ENCODE peak calls at places on chromosomes 7 and 10, in six cellular contexts. One of them, this sample, is unnamed.

GRCh38 chr10:105729428-105729827 is 1088.3 kb downstream of the SORCS3 start:
- DNase-seq in IMR-90: no peak
- DNase-seq in GM12878: no peak
- DNase-seq in HEK293T: no peak
- DNase-seq in A549: no peak
- DNase-seq in K562: no peak
- DNase-seq in this sample: no peak

GRCh38 chr7:43039346-43039745 is 73.1 kb upstream of the HECW1 start:
- DNase-seq in IMR-90: no peak
- DNase-seq in GM12878: no peak
- DNase-seq in HEK293T: no peak
- DNase-seq in A549: no peak
- DNase-seq in K562: no peak
- DNase-seq in this sample: no peak

GRCh38 chr10:34181545-34182300 is 633.4 kb downstream of the PARD3 start:
- DNase-seq in IMR-90: peak; percentile 70
- DNase-seq in GM12878: no peak
- DNase-seq in HEK293T: no peak
- DNase-seq in A549: no peak
- DNase-seq in K562: no peak
- DNase-seq in this sample: no peak

GRCh38 chr7:150998341-150998740 is 7.5 kb downstream of the NOS3 start:
- DNase-seq in IMR-90: no peak
- DNase-seq in GM12878: no peak
- DNase-seq in HEK293T: no peak
- DNase-seq in A549: no peak
- DNase-seq in K562: no peak
- DNase-seq in this sample: no peak

GRCh38 chr10:71920540-71921318 is 43.5 kb upstream of the CHST3 start:
- DNase-seq in IMR-90: no peak
- DNase-seq in GM12878: no peak
- DNase-seq in HEK293T: no peak
- DNase-seq in A549: no peak
- DNase-seq in K562: peak; percentile 84
- DNase-seq in this sample: no peak

GRCh38 chr10:112741830-112742402 is 208.1 kb upstream of the TCF7L2 start:
- DNase-seq in IMR-90: no peak
- DNase-seq in GM12878: no peak
- DNase-seq in HEK293T: no peak
- DNase-seq in A549: no peak
- DNase-seq in K562: no peak
- DNase-seq in this sample: peak; percentile 76

GRCh38 chr7:127652333-127653248 is 597 bp downstream of the SND1 start:
- DNase-seq in IMR-90: peak; percentile 62
- DNase-seq in GM12878: no peak
- DNase-seq in HEK293T: no peak
- DNase-seq in A549: peak; percentile 17
- DNase-seq in K562: peak; percentile 73
- DNase-seq in this sample: no peak

GRCh38 chr7:139541600-139542307 is 18.3 kb downstream of the CLEC2L start:
- DNase-seq in IMR-90: no peak
- DNase-seq in GM12878: no peak
- DNase-seq in HEK293T: no peak
- DNase-seq in A549: no peak
- DNase-seq in K562: no peak
- DNase-seq in this sample: no peak

GRCh38 chr7:69597278-69598076 is 798 bp upstream of the AUTS2 start:
- DNase-seq in IMR-90: no peak
- DNase-seq in GM12878: no peak
- DNase-seq in HEK293T: peak; percentile 42
- DNase-seq in A549: peak; percentile 29
- DNase-seq in K562: no peak
- DNase-seq in this sample: no peak

GRCh38 chr10:7146189-7146588 is 264.6 kb downstream of the SFMBT2 start:
- DNase-seq in IMR-90: no peak
- DNase-seq in GM12878: no peak
- DNase-seq in HEK293T: no peak
- DNase-seq in A549: no peak
- DNase-seq in K562: no peak
- DNase-seq in this sample: no peak

GRCh38 chr7:15555385-15555859 is 6.4 kb downstream of the AGMO start:
- DNase-seq in IMR-90: peak; percentile 23
- DNase-seq in GM12878: no peak
- DNase-seq in HEK293T: no peak
- DNase-seq in A549: no peak
- DNase-seq in K562: no peak
- DNase-seq in this sample: peak; percentile 3

GRCh38 chr10:107409517-107409916 is 245.0 kb upstream of the SORCS1 start:
- DNase-seq in IMR-90: peak; percentile 0
- DNase-seq in GM12878: no peak
- DNase-seq in HEK293T: no peak
- DNase-seq in A549: no peak
- DNase-seq in K562: no peak
- DNase-seq in this sample: no peak

GRCh38 chr7:1505731-1506550 is 1.8 kb upstream of the INTS1 start:
- DNase-seq in IMR-90: no peak
- DNase-seq in GM12878: no peak
- DNase-seq in HEK293T: no peak
- DNase-seq in A549: no peak
- DNase-seq in K562: peak; percentile 38
- DNase-seq in this sample: no peak

GRCh38 chr7:91915401-91916067 is 25.1 kb upstream of the AKAP9 start:
- DNase-seq in IMR-90: peak; percentile 36
- DNase-seq in GM12878: no peak
- DNase-seq in HEK293T: no peak
- DNase-seq in A549: no peak
- DNase-seq in K562: no peak
- DNase-seq in this sample: no peak

GRCh38 chr7:100370746-100371145 is 2.5 kb upstream of the PILRA start:
- DNase-seq in IMR-90: no peak
- DNase-seq in GM12878: no peak
- DNase-seq in HEK293T: no peak
- DNase-seq in A549: no peak
- DNase-seq in K562: no peak
- DNase-seq in this sample: no peak

GRCh38 chr7:79272066-79272669 is 181.3 kb downstream of the MAGI2 start:
- DNase-seq in IMR-90: peak; percentile 70
- DNase-seq in GM12878: no peak
- DNase-seq in HEK293T: peak; percentile 27
- DNase-seq in A549: peak; percentile 18
- DNase-seq in K562: peak; percentile 17
- DNase-seq in this sample: peak; percentile 30

GRCh38 chr7:17401806-17402627 is 103.6 kb downstream of the AHR start:
- DNase-seq in IMR-90: no peak
- DNase-seq in GM12878: peak; percentile 78
- DNase-seq in HEK293T: no peak
- DNase-seq in A549: no peak
- DNase-seq in K562: no peak
- DNase-seq in this sample: no peak

GRCh38 chr10:58813573-58813972 is 300.9 kb downstream of the BICC1 start:
- DNase-seq in IMR-90: no peak
- DNase-seq in GM12878: no peak
- DNase-seq in HEK293T: no peak
- DNase-seq in A549: no peak
- DNase-seq in K562: no peak
- DNase-seq in this sample: peak; percentile 73

GRCh38 chr7:20562461-20562860 is 53.0 kb upstream of the ABCB5 start:
- DNase-seq in IMR-90: no peak
- DNase-seq in GM12878: no peak
- DNase-seq in HEK293T: no peak
- DNase-seq in A549: no peak
- DNase-seq in K562: no peak
- DNase-seq in this sample: no peak

GRCh38 chr7:133255461-133255860 is 2.6 kb downstream of the EXOC4 start:
- DNase-seq in IMR-90: peak; percentile 28
- DNase-seq in GM12878: no peak
- DNase-seq in HEK293T: no peak
- DNase-seq in A549: no peak
- DNase-seq in K562: no peak
- DNase-seq in this sample: no peak

GRCh38 chr10:113853577-113854018 is 284 bp downstream of the DCLRE1A start:
- DNase-seq in IMR-90: peak; percentile 6
- DNase-seq in GM12878: no peak
- DNase-seq in HEK293T: no peak
- DNase-seq in A549: no peak
- DNase-seq in K562: no peak
- DNase-seq in this sample: no peak

GRCh38 chr7:30470783-30471182 is 7.8 kb downstream of the NOD1 start:
- DNase-seq in IMR-90: peak; percentile 88
- DNase-seq in GM12878: no peak
- DNase-seq in HEK293T: no peak
- DNase-seq in A549: no peak
- DNase-seq in K562: peak; percentile 55
- DNase-seq in this sample: no peak

GRCh38 chr7:105662998-105663397 is 81.7 kb upstream of the EFCAB10 start:
- DNase-seq in IMR-90: no peak
- DNase-seq in GM12878: no peak
- DNase-seq in HEK293T: no peak
- DNase-seq in A549: no peak
- DNase-seq in K562: no peak
- DNase-seq in this sample: no peak

GRCh38 chr7:20561908-20562307 is 53.6 kb upstream of the ABCB5 start:
- DNase-seq in IMR-90: no peak
- DNase-seq in GM12878: no peak
- DNase-seq in HEK293T: no peak
- DNase-seq in A549: no peak
- DNase-seq in K562: no peak
- DNase-seq in this sample: no peak

DNA sequence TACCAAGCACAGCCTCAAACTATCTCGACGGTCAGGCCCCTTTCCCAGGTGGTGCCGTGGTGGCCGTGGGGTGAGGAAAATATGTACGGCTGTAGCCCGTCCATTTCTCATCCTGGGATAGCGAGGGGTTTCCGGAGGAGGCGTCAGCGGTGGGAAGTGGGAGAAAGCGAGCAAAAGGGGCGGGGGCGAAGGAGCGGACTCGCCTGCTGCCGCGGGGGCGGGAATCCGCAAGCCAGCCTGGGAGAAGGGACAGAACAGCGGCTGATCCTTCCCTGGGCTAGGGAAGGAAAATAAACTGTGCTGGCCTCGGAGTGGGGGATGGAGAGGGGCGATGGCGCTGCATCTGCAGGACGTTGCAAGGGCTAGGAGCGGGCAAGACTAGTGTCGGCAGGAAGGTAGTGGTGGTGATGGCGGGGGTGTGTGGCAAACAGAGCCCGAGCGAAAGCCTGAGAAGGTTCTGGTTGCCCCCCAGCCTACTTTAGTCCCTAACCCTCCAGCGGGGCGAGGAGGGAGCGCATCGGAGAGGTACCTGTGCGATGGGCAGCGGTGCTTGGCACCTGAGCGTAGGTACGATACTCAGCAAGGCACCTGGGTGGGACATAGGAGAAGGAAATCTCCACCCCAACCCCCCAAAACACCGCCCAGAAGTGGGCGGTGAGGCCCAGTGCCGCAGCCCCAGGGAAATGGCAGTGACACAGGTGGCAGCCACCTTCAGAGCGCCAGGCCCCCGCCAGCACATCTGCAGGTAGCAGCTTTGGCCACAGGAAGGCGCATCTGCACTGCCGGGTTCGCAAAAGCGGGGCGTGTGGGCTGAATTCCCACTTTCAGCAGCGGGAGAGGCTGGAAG is 49.9 kb upstream of the STEAP1B start:
- DNase-seq in IMR-90: peak; percentile 7
- DNase-seq in GM12878: no peak
- DNase-seq in HEK293T: no peak
- DNase-seq in A549: no peak
- DNase-seq in K562: no peak
- DNase-seq in this sample: peak; percentile 7
- TF ChIP-seq BHLHE40 in IMR-90: no peak
- TF ChIP-seq BHLHE40 in GM12878: no peak
- TF ChIP-seq BHLHE40 in HEK293T: no peak
- TF ChIP-seq BHLHE40 in A549: no peak
- TF ChIP-seq BHLHE40 in K562: no peak
- TF ChIP-seq BHLHE40 in this sample: no peak

GRCh38 chr10:78963074-78964034 is 105.4 kb upstream of the ZMIZ1 start:
- DNase-seq in IMR-90: no peak
- DNase-seq in GM12878: no peak
- DNase-seq in HEK293T: no peak
- DNase-seq in A549: no peak
- DNase-seq in K562: no peak
- DNase-seq in this sample: no peak

GRCh38 chr10:78964274-78964951 is 104.4 kb upstream of the ZMIZ1 start:
- DNase-seq in IMR-90: no peak
- DNase-seq in GM12878: no peak
- DNase-seq in HEK293T: no peak
- DNase-seq in A549: no peak
- DNase-seq in K562: no peak
- DNase-seq in this sample: no peak

GRCh38 chr10:78966844-78967488 is 101.8 kb upstream of the ZMIZ1 start:
- DNase-seq in IMR-90: no peak
- DNase-seq in GM12878: no peak
- DNase-seq in HEK293T: no peak
- DNase-seq in A549: no peak
- DNase-seq in K562: no peak
- DNase-seq in this sample: no peak

GRCh38 chr10:78966182-78966787 is 102.5 kb upstream of the ZMIZ1 start:
- DNase-seq in IMR-90: no peak
- DNase-seq in GM12878: no peak
- DNase-seq in HEK293T: no peak
- DNase-seq in A549: no peak
- DNase-seq in K562: no peak
- DNase-seq in this sample: no peak

GRCh38 chr10:78964952-78965633 is 103.7 kb upstream of the ZMIZ1 start:
- DNase-seq in IMR-90: peak; percentile 60
- DNase-seq in GM12878: no peak
- DNase-seq in HEK293T: no peak
- DNase-seq in A549: peak; percentile 63
- DNase-seq in K562: peak; percentile 56
- DNase-seq in this sample: peak; percentile 94
- TF ChIP-seq BHLHE40 in IMR-90: peak; percentile 20
- TF ChIP-seq BHLHE40 in GM12878: no peak
- TF ChIP-seq BHLHE40 in HEK293T: no peak
- TF ChIP-seq BHLHE40 in A549: no peak
- TF ChIP-seq BHLHE40 in K562: no peak
- TF ChIP-seq BHLHE40 in this sample: peak; percentile 43

GRCh38 chr10:126013489-126014281 is 117.3 kb downstream of the FANK1 start:
- DNase-seq in IMR-90: peak; percentile 96
- DNase-seq in GM12878: no peak
- DNase-seq in HEK293T: no peak
- DNase-seq in A549: peak; percentile 51
- DNase-seq in K562: peak; percentile 27
- DNase-seq in this sample: no peak
- TF ChIP-seq BHLHE40 in IMR-90: peak; percentile 85
- TF ChIP-seq BHLHE40 in GM12878: no peak
- TF ChIP-seq BHLHE40 in HEK293T: no peak
- TF ChIP-seq BHLHE40 in A549: no peak
- TF ChIP-seq BHLHE40 in K562: no peak
- TF ChIP-seq BHLHE40 in this sample: no peak

GRCh38 chr10:92699518-92700272 is 9.9 kb downstream of the HHEX start:
- DNase-seq in IMR-90: peak; percentile 42
- DNase-seq in GM12878: no peak
- DNase-seq in HEK293T: peak; percentile 67
- DNase-seq in A549: peak; percentile 41
- DNase-seq in K562: peak; percentile 78
- DNase-seq in this sample: no peak
- TF ChIP-seq BHLHE40 in IMR-90: no peak
- TF ChIP-seq BHLHE40 in GM12878: no peak
- TF ChIP-seq BHLHE40 in HEK293T: no peak
- TF ChIP-seq BHLHE40 in A549: no peak
- TF ChIP-seq BHLHE40 in K562: no peak
- TF ChIP-seq BHLHE40 in this sample: no peak